ENCODE peak calls at places on chromosome 20, in seven cellular contexts. I is tibial artery, B is upper lobe of right lung, C is psoas muscle, U is GM23338, R is Caco-2, Y is left ventricle myocardium inferior. K is an unnamed sample. For H3K4me1, the result is how much of the 10 kb centered on the place peaks cover.

GRCh38 chr20:16803965-16804792 is 56.0 kb downstream of the OTOR start:
- DNase-seq in I (no peak), B (peak), C (peak), U (peak), R (peak), Y (peak), K (peak)

GRCh38 chr20:40218971-40219370 is 470.1 kb downstream of the MAFB start:
- DNase-seq in I (no peak), B (no peak), C (no peak), U (no peak), R (no peak), Y (no peak), K (no peak)

GRCh38 chr20:17558941-17559304 is 11.0 kb upstream of the DSTN start:
- DNase-seq in I (no peak), B (no peak), C (no peak), U (no peak), R (no peak), Y (no peak), K (no peak)

GRCh38 chr20:19922716-19923115 is 94.4 kb upstream of the NAA20 start:
- DNase-seq in I (no peak), B (no peak), C (no peak), U (peak), R (no peak), Y (no peak), K (peak)

GRCh38 chr20:62296724-62297448 is 5.9 kb upstream of the ADRM1 start:
- DNase-seq in I (peak), B (no peak), C (no peak), U (no peak), R (no peak), Y (no peak), K (peak)

GRCh38 chr20:34907616-34908469 is 31.4 kb downstream of the ACSS2 start:
- DNase-seq in I (no peak), B (no peak), C (peak), U (no peak), R (no peak), Y (peak), K (peak)

GRCh38 chr20:36128463-36129176 is 25.9 kb upstream of the EPB41L1 start:
- DNase-seq in I (no peak), B (no peak), C (no peak), U (no peak), R (no peak), Y (no peak), K (no peak)

GRCh38 chr20:17646209-17646717 is 35.8 kb downstream of the RRBP1 start:
- DNase-seq in I (no peak), B (peak), C (no peak), U (no peak), R (peak), Y (no peak), K (peak)

GRCh38 chr20:58237318-58238182 is 9.1 kb upstream of the ANKRD60 start:
- DNase-seq in I (no peak), B (no peak), C (no peak), U (no peak), R (no peak), Y (no peak), K (no peak)
- TF ChIP-seq CTCF in I (no peak), B (no peak), C (no peak), U (peak), R (no peak), Y (no peak), K (no peak)

GRCh38 chr20:23289724-23290395 is 60.7 kb upstream of the NXT1 start:
- DNase-seq in I (peak), B (no peak), C (no peak), U (no peak), R (no peak), Y (no peak), K (no peak)
- H3K4me1 ChIP-seq in I (under half), B (under half), C (under half), U (under half), R (under half), Y (under half), K (under half)

DNA sequence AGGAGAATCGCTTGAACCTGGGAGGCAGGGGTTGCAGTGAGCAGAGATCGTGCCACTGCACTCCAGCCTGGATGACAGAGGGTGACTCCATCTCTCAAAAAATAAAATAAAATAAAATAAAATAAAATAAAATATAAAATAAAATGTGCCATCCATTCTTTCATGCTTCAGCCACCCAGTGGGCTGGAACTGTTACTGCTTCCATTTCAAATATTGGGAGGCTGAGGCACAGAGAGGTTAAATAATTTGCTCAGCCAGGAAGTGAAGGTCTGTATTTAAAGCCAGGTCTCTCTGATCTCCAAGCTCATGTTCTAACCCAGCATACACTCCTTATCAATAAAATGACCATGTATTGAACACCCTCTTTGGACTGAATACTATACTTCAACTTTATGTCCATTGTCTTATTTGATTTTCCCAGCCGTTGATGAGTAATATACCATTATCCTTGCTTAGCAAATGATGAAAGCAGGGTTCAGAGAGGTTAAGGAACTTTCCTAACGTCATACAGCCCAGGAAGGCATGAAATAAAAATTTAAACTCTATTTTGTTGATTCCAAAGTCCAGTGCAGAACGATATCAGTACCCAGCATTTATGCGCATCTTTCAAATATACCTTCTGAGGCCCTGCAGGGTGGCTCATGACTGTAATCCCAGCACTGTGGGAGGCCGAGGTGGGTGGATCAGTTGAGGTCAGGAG is 25.8 kb upstream of the SLC9A8 start:
- DNase-seq in I (no peak), B (no peak), C (no peak), U (peak), R (no peak), Y (no peak), K (no peak)
- TF ChIP-seq CTCF in I (peak), B (peak), C (peak), U (peak), R (peak), Y (peak), K (peak)

GRCh38 chr20:45318386-45318939 is 10.4 kb upstream of the MATN4 start:
- DNase-seq in I (no peak), B (no peak), C (no peak), U (no peak), R (no peak), Y (no peak), K (no peak)

GRCh38 chr20:45318948-45319347 is 10.8 kb upstream of the MATN4 start:
- DNase-seq in I (no peak), B (peak), C (no peak), U (no peak), R (no peak), Y (no peak), K (no peak)

GRCh38 chr20:45315672-45316071 is 7.6 kb upstream of the MATN4 start:
- DNase-seq in I (no peak), B (no peak), C (no peak), U (no peak), R (no peak), Y (no peak), K (no peak)

GRCh38 chr20:45316150-45317080 is 8.3 kb upstream of the MATN4 start:
- DNase-seq in I (no peak), B (no peak), C (no peak), U (no peak), R (no peak), Y (no peak), K (no peak)

DNA sequence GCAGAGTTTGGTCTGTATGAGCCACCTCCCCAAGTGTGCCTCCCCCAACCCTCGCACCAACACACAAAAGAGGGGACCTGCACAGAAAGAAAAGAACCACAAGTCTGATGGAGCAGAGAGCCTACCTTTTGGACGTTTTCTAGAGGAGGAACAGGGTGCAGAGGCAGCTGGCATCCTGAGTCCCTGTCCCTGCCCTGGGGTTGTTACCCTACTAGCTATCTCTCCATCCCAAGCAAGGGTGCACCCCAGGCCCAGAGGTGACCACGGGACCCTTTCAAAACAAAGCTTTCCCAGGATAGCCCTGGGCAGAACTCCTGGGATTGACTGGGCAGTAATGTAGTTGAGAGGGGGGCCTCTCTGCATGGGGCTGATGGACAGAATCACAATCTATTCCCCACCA is 9.7 kb upstream of the MATN4 start:
- DNase-seq in I (no peak), B (no peak), C (no peak), U (no peak), R (no peak), Y (no peak), K (no peak)
- H3K4me1 ChIP-seq in I (under half), B (under half), C (under half), U (under half), R (under half), Y (under half), K (under half)

GRCh38 chr20:25696384-25697131 is at the start of gene ZNF337:
- DNase-seq in I (peak), B (peak), C (peak), U (peak), R (peak), Y (peak), K (peak)
- TF ChIP-seq CTCF in I (peak), B (peak), C (peak), U (no peak), R (peak), Y (no peak), K (no peak)

GRCh38 chr20:50096237-50096636 is 16.7 kb downstream of the UBE2V1 start:
- DNase-seq in I (no peak), B (no peak), C (no peak), U (no peak), R (no peak), Y (no peak), K (no peak)

GRCh38 chr20:50098259-50098658 is 14.7 kb downstream of the UBE2V1 start:
- DNase-seq in I (no peak), B (no peak), C (no peak), U (no peak), R (peak), Y (no peak), K (no peak)

GRCh38 chr20:50094522-50094921 is 18.4 kb downstream of the UBE2V1 start:
- DNase-seq in I (no peak), B (no peak), C (no peak), U (no peak), R (no peak), Y (no peak), K (no peak)

GRCh38 chr20:50093240-50093639 is 19.7 kb downstream of the UBE2V1 start:
- DNase-seq in I (no peak), B (no peak), C (no peak), U (no peak), R (no peak), Y (no peak), K (no peak)

DNA sequence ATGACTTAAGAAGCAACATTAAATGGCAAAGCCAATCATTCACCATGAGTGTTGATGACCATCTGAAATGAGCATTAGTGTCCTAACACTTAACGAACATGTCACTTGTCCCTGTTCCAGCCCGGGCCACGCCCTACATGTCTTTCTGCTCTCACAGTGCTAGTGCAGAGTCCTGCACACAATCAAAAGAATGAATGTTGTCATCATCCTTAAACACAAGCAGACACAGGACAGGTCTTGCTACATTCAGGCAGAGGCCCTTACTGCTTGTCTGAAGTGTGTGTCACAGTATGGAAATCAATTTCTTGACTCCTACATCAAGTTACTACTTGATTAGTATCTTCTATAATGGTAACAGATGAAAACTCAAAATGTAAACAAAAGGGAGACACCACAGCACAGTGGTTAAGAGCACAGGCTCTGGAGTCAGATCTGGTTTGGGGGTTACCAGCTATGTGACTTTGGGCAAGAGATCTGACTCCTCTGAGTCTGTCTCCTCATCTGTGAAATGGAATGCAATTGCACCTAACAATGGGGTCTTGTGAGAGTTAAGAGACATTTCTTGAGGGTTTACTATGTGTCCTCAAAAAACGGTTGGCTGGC is 17.4 kb downstream of the UBE2V1 start:
- DNase-seq in I (no peak), B (no peak), C (no peak), U (no peak), R (peak), Y (no peak), K (no peak)
- H3K4me1 ChIP-seq in I (under half), B (under half), C (half or more), U (under half), R (under half), Y (half or more), K (under half)

GRCh38 chr20:44788706-44789456 is 21.5 kb downstream of the RIMS4 start:
- DNase-seq in I (no peak), B (no peak), C (no peak), U (no peak), R (no peak), Y (no peak), K (no peak)

GRCh38 chr20:44781791-44782190 is 28.6 kb downstream of the RIMS4 start:
- DNase-seq in I (no peak), B (no peak), C (no peak), U (no peak), R (no peak), Y (no peak), K (no peak)

GRCh38 chr20:44784688-44785087 is 25.7 kb downstream of the RIMS4 start:
- DNase-seq in I (no peak), B (no peak), C (no peak), U (peak), R (peak), Y (no peak), K (no peak)

GRCh38 chr20:44787299-44787698 is 23.0 kb downstream of the RIMS4 start:
- DNase-seq in I (no peak), B (no peak), C (no peak), U (no peak), R (peak), Y (no peak), K (no peak)

GRCh38 chr20:44785768-44786167 is 24.6 kb downstream of the RIMS4 start:
- DNase-seq in I (no peak), B (no peak), C (no peak), U (peak), R (peak), Y (no peak), K (no peak)
- TF ChIP-seq CTCF in I (peak), B (no peak), C (no peak), U (peak), R (peak), Y (no peak), K (no peak)

GRCh38 chr20:1951436-1952115 is 42.3 kb downstream of the PDYN start:
- DNase-seq in I (no peak), B (no peak), C (no peak), U (no peak), R (no peak), Y (no peak), K (no peak)
- H3K4me1 ChIP-seq in I (under half), B (under half), C (under half), U (under half), R (under half), Y (under half), K (under half)

K was measured in adrenal gland.